ENCODE peak calls at places on chromosome 1, in ten cellular contexts. P is left colon; R is NCI-H446 treated with DMSO at 0.1 percent for 48 hours; X is posterior vena cava; B is aorta; U is activated naive CD8-positive, alpha-beta T cell treated with anti-CD3 and anti-CD28 coated beads, Interleukin-2, amount 10 ng/mL, durations not matched to agents 7 days and 5 days; H is HAP-1; V is transverse colon; O is IMR-90; I is GF-D8. E is an unnamed sample.

GRCh38 chr1:246483204-246483933 is 23.7 kb downstream of the SMYD3 start:
- DNase-seq in P (no peak), R (no peak), X (no peak), B (no peak), U (no peak), H (no peak), V (no peak), O (peak; percentile 38), I (no peak), E (no peak)

GRCh38 chr1:40857737-40858136 is 4.4 kb downstream of the CITED4 start:
- DNase-seq in P (no peak), R (peak; percentile 24), X (no peak), B (no peak), U (no peak), H (no peak), V (no peak), O (no peak), I (no peak), E (peak; percentile 53)

GRCh38 chr1:15459771-15460719 is 3.5 kb downstream of the CELA2A start:
- DNase-seq in P (no peak), R (peak; percentile 64), X (no peak), B (no peak), U (no peak), H (peak; percentile 51), V (no peak), O (no peak), I (no peak), E (no peak)

GRCh38 chr1:244820131-244820530 is 15.3 kb upstream of the COX20 start:
- DNase-seq in P (no peak), R (no peak), X (no peak), B (no peak), U (no peak), H (no peak), V (no peak), O (no peak), I (no peak), E (no peak)

GRCh38 chr1:158177705-158178450 is 2.8 kb upstream of the CD1D start:
- DNase-seq in P (peak; percentile 97), R (peak; percentile 0), X (peak; percentile 97), B (peak; percentile 98), U (peak; percentile 36), H (no peak), V (peak; percentile 94), O (peak; percentile 31), I (no peak), E (peak; percentile 95)

GRCh38 chr1:145972580-145972979 is 8.1 kb downstream of the POLR3GL start:
- DNase-seq in P (no peak), R (no peak), X (no peak), B (no peak), U (no peak), H (no peak), V (no peak), O (no peak), I (no peak), E (no peak)

GRCh38 chr1:207282049-207282448 is 39.4 kb upstream of the CD55 start:
- DNase-seq in P (no peak), R (no peak), X (no peak), B (no peak), U (no peak), H (no peak), V (no peak), O (peak; percentile 53), I (no peak), E (no peak)

GRCh38 chr1:229027622-229028182 is 243.2 kb upstream of the RAB4A start:
- DNase-seq in P (no peak), R (no peak), X (no peak), B (no peak), U (no peak), H (peak; percentile 57), V (peak; percentile 34), O (peak; percentile 37), I (peak; percentile 86), E (peak; percentile 77)

GRCh38 chr1:38038836-38039235 is 7.8 kb downstream of the POU3F1 start:
- DNase-seq in P (no peak), R (no peak), X (no peak), B (no peak), U (no peak), H (no peak), V (no peak), O (peak; percentile 51), I (no peak), E (no peak)

GRCh38 chr1:53336146-53336545 is 8.3 kb upstream of the LRP8 start:
- DNase-seq in P (no peak), R (no peak), X (peak; percentile 12), B (no peak), U (no peak), H (peak; percentile 4), V (no peak), O (no peak), I (no peak), E (no peak)

GRCh38 chr1:190478193-190479007 is 736 bp upstream of the BRINP3 start:
- DNase-seq in P (peak; percentile 57), R (peak; percentile 76), X (no peak), B (no peak), U (no peak), H (peak; percentile 71), V (peak; percentile 21), O (peak; percentile 37), I (no peak), E (peak; percentile 77)

GRCh38 chr1:12179111-12179519 is 12.3 kb downstream of the TNFRSF1B start:
- DNase-seq in P (no peak), R (no peak), X (no peak), B (no peak), U (peak; percentile 77), H (no peak), V (peak; percentile 41), O (peak; percentile 88), I (no peak), E (no peak)

GRCh38 chr1:44613932-44614331 is 60.3 kb downstream of the TMEM53 start:
- DNase-seq in P (no peak), R (no peak), X (no peak), B (no peak), U (no peak), H (no peak), V (no peak), O (no peak), I (no peak), E (peak; percentile 25)

GRCh38 chr1:65525297-65526048 is 105.0 kb downstream of the LEPR start:
- DNase-seq in P (peak; percentile 5), R (no peak), X (peak; percentile 74), B (peak; percentile 80), U (peak; percentile 21), H (peak; percentile 19), V (no peak), O (no peak), I (no peak), E (no peak)

GRCh38 chr1:59595774-59596173 is 219.0 kb upstream of the HOOK1 start:
- DNase-seq in P (no peak), R (no peak), X (no peak), B (no peak), U (no peak), H (peak; percentile 60), V (no peak), O (peak; percentile 85), I (no peak), E (no peak)

GRCh38 chr1:154608522-154609294 is 722 bp upstream of the ADAR start:
- DNase-seq in P (peak; percentile 51), R (no peak), X (peak; percentile 85), B (peak; percentile 82), U (peak; percentile 62), H (peak; percentile 72), V (peak; percentile 43), O (peak; percentile 64), I (peak; percentile 5), E (peak; percentile 80)

E was measured in upper lobe of left lung.